ENCODE peak calls at places on chromosomes 11 and 22, in six cellular contexts. T, S, R, E, A and L are unnamed samples.

GRCh38 chr22:35444685-35445399 is 44.9 kb downstream of the MCM5 start:
- DNase-seq in R (no peak), A (no peak), T (no peak), S (no peak), E (no peak), L (no peak)

GRCh38 chr22:36010913-36011312 is 17.7 kb downstream of the RBFOX2 start:
- DNase-seq in E (no peak), R (no peak), S (no peak), T (no peak), A (peak), L (no peak)

GRCh38 chr11:77081381-77081851 is 14.6 kb downstream of the CAPN5 start:
- DNase-seq in R (no peak), A (no peak), E (peak), S (no peak), T (no peak), L (peak)

GRCh38 chr11:119864836-119865235 is 135.8 kb upstream of the NECTIN1 start:
- DNase-seq in S (no peak), T (no peak), A (no peak), E (no peak), R (no peak), L (no peak)

GRCh38 chr11:10743354-10744035 is 7.6 kb upstream of the CTR9 start:
- DNase-seq in A (no peak), S (no peak), T (no peak), E (no peak), R (no peak), L (no peak)

GRCh38 chr11:133981156-133981555 is 24.4 kb upstream of the IGSF9B start:
- DNase-seq in S (no peak), R (no peak), A (no peak), E (peak), T (no peak), L (peak)

GRCh38 chr11:114472661-114473060 is 33.4 kb downstream of the REXO2 start:
- DNase-seq in T (no peak), E (no peak), S (no peak), R (no peak), A (no peak), L (no peak)

GRCh38 chr11:32231909-32232493 is 141.1 kb downstream of the RCN1 start:
- DNase-seq in T (no peak), E (no peak), R (peak), S (no peak), A (peak), L (no peak)

GRCh38 chr22:44661070-44661469 is 40.9 kb upstream of the PRR5 start:
- DNase-seq in E (no peak), A (no peak), T (no peak), S (no peak), R (peak), L (no peak)

GRCh38 chr11:92129811-92130210 is 94.8 kb upstream of the FAT3 start:
- DNase-seq in R (no peak), E (no peak), T (no peak), A (no peak), S (no peak), L (no peak)

GRCh38 chr22:35352214-35353111 is 28.4 kb upstream of the HMOX1 start:
- DNase-seq in R (peak), S (peak), E (peak), T (no peak), A (no peak), L (peak)

GRCh38 chr11:28606930-28607329 is 498.7 kb downstream of the METTL15 start:
- DNase-seq in A (peak), T (no peak), S (no peak), R (no peak), E (no peak), L (no peak)

GRCh38 chr11:85694385-85694980 is 8.5 kb upstream of the CCDC89 start:
- DNase-seq in T (no peak), E (no peak), R (no peak), A (peak), S (no peak), L (no peak)

GRCh38 chr11:7196396-7197146 is 55.1 kb upstream of the SYT9 start:
- DNase-seq in A (no peak), T (no peak), S (no peak), E (no peak), R (no peak), L (no peak)

GRCh38 chr22:36237462-36238347 is 1.6 kb downstream of the APOL2 start:
- DNase-seq in S (no peak), A (no peak), E (peak), T (no peak), R (no peak), L (no peak)

GRCh38 chr11:65918211-65919150 is at the start of gene C11orf68:
- DNase-seq in R (no peak), E (peak), S (no peak), T (no peak), A (peak), L (peak)

GRCh38 chr11:14424096-14424495 is 65.1 kb upstream of the RRAS2 start:
- DNase-seq in R (no peak), T (no peak), A (peak), E (no peak), S (no peak), L (no peak)

GRCh38 chr11:119065369-119065768 is 2.2 kb upstream of the VPS11 start:
- DNase-seq in T (no peak), S (no peak), R (no peak), E (no peak), A (peak), L (no peak)

GRCh38 chr11:3626250-3626960 is 15.4 kb downstream of the ART5 start:
- DNase-seq in T (no peak), S (peak), E (peak), A (no peak), R (no peak), L (peak)

GRCh38 chr11:27718346-27718852 is 18.1 kb upstream of the BDNF start:
- DNase-seq in T (no peak), A (peak), S (no peak), E (peak), R (peak), L (no peak)

GRCh38 chr11:70158201-70158600 is 44.9 kb upstream of the FADD start:
- DNase-seq in E (no peak), R (peak), A (no peak), S (no peak), T (no peak), L (no peak)

GRCh38 chr11:110182886-110183285 is 89.7 kb downstream of the ZC3H12C start:
- DNase-seq in E (peak), T (no peak), R (no peak), S (no peak), A (peak), L (no peak)

GRCh38 chr11:92662580-92662979 is 306.9 kb upstream of the MTNR1B start:
- DNase-seq in R (no peak), T (no peak), A (no peak), S (no peak), E (no peak), L (no peak)

GRCh38 chr11:65366340-65366773 is 11.8 kb downstream of the TIGD3 start:
- DNase-seq in A (peak), R (no peak), T (peak), S (no peak), E (peak), L (no peak)

GRCh38 chr11:69915501-69916250 is 96.5 kb upstream of the FGF3 start:
- DNase-seq in A (peak), R (peak), T (no peak), S (peak), E (peak), L (peak)

GRCh38 chr11:64253043-64253442 is 1.7 kb downstream of the PLCB3 start:
- DNase-seq in T (no peak), R (no peak), E (no peak), A (no peak), S (no peak), L (no peak)

GRCh38 chr11:125429174-125429707 is 66.8 kb downstream of the FEZ1 start:
- DNase-seq in E (peak), T (peak), S (peak), A (peak), R (peak), L (peak)

GRCh38 chr11:20042717-20043392 is 117.4 kb downstream of the DBX1 start:
- DNase-seq in T (no peak), S (no peak), R (no peak), A (no peak), E (no peak), L (no peak)

GRCh38 chr11:122069946-122070345 is 46.1 kb downstream of the BLID start:
- DNase-seq in A (peak), S (peak), E (peak), R (peak), T (no peak), L (peak)

GRCh38 chr22:46770151-46770641 is 7.7 kb downstream of the TBC1D22A start:
- DNase-seq in A (no peak), T (no peak), R (no peak), E (no peak), S (no peak), L (no peak)

GRCh38 chr11:69213964-69214363 is 58.2 kb downstream of the SMIM38 start:
- DNase-seq in E (peak), S (no peak), T (no peak), A (no peak), R (no peak), L (no peak)

GRCh38 chr11:68140496-68141246 is 19.5 kb upstream of the CHKA start:
- DNase-seq in A (no peak), S (no peak), E (no peak), R (no peak), T (no peak), L (no peak)

DNA sequence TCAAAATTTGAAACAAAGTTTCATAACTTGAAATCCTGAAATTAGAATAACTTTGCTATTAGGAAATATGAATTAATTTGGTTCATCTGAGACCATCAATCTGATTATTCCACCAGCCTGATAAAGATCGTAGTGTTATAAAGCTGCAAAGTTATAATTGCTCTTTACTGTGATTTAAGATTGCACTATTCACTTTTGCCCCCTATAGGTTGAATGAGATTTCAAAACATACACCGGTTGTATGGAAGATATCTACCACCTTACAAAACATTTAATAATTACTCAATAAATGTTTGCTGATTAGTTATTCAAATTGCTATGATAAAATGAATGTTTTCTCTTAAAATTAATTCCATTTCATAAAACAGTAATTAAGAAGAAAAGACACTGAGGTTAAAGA is 26.1 kb downstream of the APIP start:
- DNase-seq in E (no peak), R (no peak), S (no peak), A (peak), T (no peak), L (no peak)
- TF ChIP-seq CTCF in E (no peak), R (peak), S (no peak), A (peak), T (no peak), L (no peak)

DNA sequence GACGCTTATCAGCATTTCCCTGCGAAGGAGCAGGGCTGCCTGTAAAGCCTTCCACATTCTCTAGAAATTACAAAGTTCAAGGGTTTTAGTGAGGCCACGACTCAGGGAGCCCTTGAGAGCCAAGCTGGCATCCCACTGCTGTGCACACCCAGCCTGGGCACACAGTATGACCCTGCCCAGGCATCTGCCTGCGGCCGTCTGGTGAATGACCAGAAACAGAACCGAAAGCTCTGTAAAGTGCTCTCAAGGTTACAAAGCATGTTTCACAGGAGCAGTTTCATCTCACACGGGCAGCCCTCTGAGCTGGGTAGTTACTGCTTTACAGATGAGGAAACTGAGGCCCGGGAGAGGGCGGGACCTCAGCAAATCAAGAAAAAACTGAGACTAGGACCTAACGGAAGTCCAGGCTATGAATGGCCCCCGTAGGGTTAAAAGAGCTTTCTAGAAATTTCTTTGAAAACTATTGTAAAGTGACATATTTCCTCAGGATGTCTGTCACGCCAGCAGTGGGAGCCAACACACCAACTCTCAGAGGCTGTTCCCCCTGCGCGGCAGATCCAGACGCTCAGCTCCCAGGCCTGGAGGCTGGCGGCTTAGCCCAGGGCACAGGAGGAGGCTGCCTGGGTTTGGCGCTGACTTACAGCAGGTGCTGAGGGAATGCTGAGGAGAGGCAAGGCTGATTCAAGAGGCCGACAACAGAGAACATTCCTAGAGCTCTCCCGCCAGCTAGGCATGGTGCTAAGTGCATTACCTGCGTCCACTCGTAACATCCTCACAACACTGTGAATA is 7.7 kb upstream of the TCF20 start:
- DNase-seq in T (no peak), R (no peak), E (peak), S (peak), A (peak), L (no peak)
- TF ChIP-seq CTCF in T (peak), R (no peak), E (no peak), S (peak), A (peak), L (peak)

GRCh38 chr22:26797910-26798309 is 140.5 kb downstream of the MIAT start:
- DNase-seq in T (no peak), S (no peak), A (no peak), E (no peak), R (no peak), L (no peak)
- TF ChIP-seq CTCF in T (no peak), S (no peak), A (no peak), E (no peak), R (no peak), L (no peak)

GRCh38 chr22:33166206-33166605 is 108.0 kb upstream of the SYN3 start:
- DNase-seq in S (no peak), E (no peak), T (no peak), R (no peak), A (no peak), L (no peak)
- TF ChIP-seq CTCF in S (no peak), E (no peak), T (no peak), R (no peak), A (no peak), L (no peak)